ENCODE peak calls at places on chromosome 16, in four cellular contexts. E is endothelial cell of umbilical vein, W is esophagus squamous epithelium, X is testis. N is an unnamed sample. For H3K9me3, the result is how much of the 10 kb centered on the place peaks cover.

GRCh38 chr16:10069374-10069773 is 112.9 kb downstream of the GRIN2A start:
- DNase-seq in E (no peak), W (no peak), X (peak), N (no peak)

GRCh38 chr16:1863681-1864460 is 8.1 kb downstream of the MEIOB start:
- DNase-seq in E (peak), W (no peak), X (no peak), N (no peak)

GRCh38 chr16:86509759-86510464 is 415 bp upstream of the FOXF1 start:
- DNase-seq in E (peak), W (no peak), X (no peak), N (no peak)

GRCh38 chr16:86354641-86355040 is 155.7 kb upstream of the FOXF1 start:
- DNase-seq in E (no peak), W (no peak), X (no peak), N (no peak)

GRCh38 chr16:58426960-58427359 is 34.7 kb downstream of the GINS3 start:
- DNase-seq in E (no peak), W (no peak), X (peak), N (no peak)

GRCh38 chr16:84177740-84178070 is 9.2 kb downstream of the TAF1C start:
- DNase-seq in E (no peak), W (no peak), X (peak), N (no peak)

GRCh38 chr16:72508196-72508595 is 336.2 kb upstream of the PMFBP1 start:
- DNase-seq in E (no peak), W (no peak), X (no peak), N (no peak)

GRCh38 chr16:73610605-73611177 is 562.8 kb upstream of the ZFHX3 start:
- DNase-seq in E (no peak), W (no peak), X (no peak), N (no peak)

GRCh38 chr16:87075319-87075860 is 241.8 kb downstream of the C16orf95 start:
- DNase-seq in E (no peak), W (no peak), X (no peak), N (no peak)

GRCh38 chr16:88455610-88456355 is 2.7 kb downstream of the ZFPM1 start:
- DNase-seq in E (peak), W (no peak), X (peak), N (no peak)

GRCh38 chr16:2365895-2366294 is 25.4 kb upstream of the ABCA3 start:
- DNase-seq in E (peak), W (no peak), X (peak), N (no peak)

GRCh38 chr16:72961115-72961832 is 86.7 kb downstream of the ZFHX3 start:
- DNase-seq in E (no peak), W (no peak), X (no peak), N (no peak)

GRCh38 chr16:88298166-88298881 is 84.4 kb upstream of the ZNF469 start:
- DNase-seq in E (no peak), W (no peak), X (peak), N (no peak)

GRCh38 chr16:22313141-22313781 is 16.1 kb downstream of the POLR3E start:
- DNase-seq in E (no peak), W (no peak), X (peak), N (no peak)

GRCh38 chr16:83912152-83912948 is 13.4 kb downstream of the MLYCD start:
- DNase-seq in E (no peak), W (no peak), X (no peak), N (no peak)

GRCh38 chr16:81397879-81398516 is 46.6 kb upstream of the CMIP start:
- DNase-seq in E (no peak), W (no peak), X (no peak), N (peak)

GRCh38 chr16:56389554-56389953 is 35.8 kb downstream of the AMFR start:
- DNase-seq in E (no peak), W (no peak), X (no peak), N (no peak)

GRCh38 chr16:15811778-15812750 is 44.8 kb downstream of the MYH11 start:
- DNase-seq in E (no peak), W (no peak), X (peak), N (no peak)

GRCh38 chr16:15576960-15577958 is 65.7 kb downstream of the MARF1 start:
- DNase-seq in E (no peak), W (no peak), X (peak), N (no peak)

GRCh38 chr16:1784977-1785845 is 2.5 kb downstream of the NUBP2 start:
- DNase-seq in E (no peak), W (no peak), X (no peak), N (no peak)

GRCh38 chr16:81371106-81371505 is 56.3 kb downstream of the GAN start:
- DNase-seq in E (no peak), W (no peak), X (no peak), N (no peak)

GRCh38 chr16:84024854-84025253 is 17.7 kb downstream of the SLC38A8 start:
- DNase-seq in E (peak), W (no peak), X (no peak), N (no peak)

GRCh38 chr16:49460786-49461470 is 87.3 kb downstream of the C16orf78 start:
- DNase-seq in E (no peak), W (no peak), X (no peak), N (peak)

GRCh38 chr16:49544828-49545227 is 171.2 kb downstream of the C16orf78 start:
- DNase-seq in E (no peak), W (no peak), X (no peak), N (no peak)

GRCh38 chr16:47905771-47906170 is 250.0 kb downstream of the ABCC12 start:
- DNase-seq in E (no peak), W (no peak), X (no peak), N (no peak)

GRCh38 chr16:24838554-24839266 is 7.1 kb upstream of the SLC5A11 start:
- DNase-seq in E (peak), W (no peak), X (peak), N (no peak)

GRCh38 chr16:46986896-46987295 is 13.4 kb upstream of the DNAJA2 start:
- DNase-seq in E (no peak), W (no peak), X (no peak), N (no peak)

GRCh38 chr16:54431041-54431996 is 144.7 kb upstream of the IRX3 start:
- DNase-seq in E (no peak), W (no peak), X (no peak), N (no peak)

GRCh38 chr16:35752012-35752772 is 2292.8 kb downstream of the TP53TG3F start:
- DNase-seq in E (no peak), W (no peak), X (no peak), N (peak)
- H3K9me3 ChIP-seq in E (under half), W (half or more), X (under half), N (under half)

GRCh38 chr16:30896203-30896889 is at the start of gene CTF1:
- DNase-seq in E (peak), W (no peak), X (peak), N (peak)
- TF ChIP-seq POLR2A in E (no peak), W (peak), X (no peak), N (no peak)

GRCh38 chr16:3401719-3402397 is 843 bp downstream of the ZNF174 start:
- DNase-seq in E (no peak), W (no peak), X (peak), N (no peak)
- H3K9me3 ChIP-seq in E (under half), W (half or more), X (under half), N (under half)

DNA sequence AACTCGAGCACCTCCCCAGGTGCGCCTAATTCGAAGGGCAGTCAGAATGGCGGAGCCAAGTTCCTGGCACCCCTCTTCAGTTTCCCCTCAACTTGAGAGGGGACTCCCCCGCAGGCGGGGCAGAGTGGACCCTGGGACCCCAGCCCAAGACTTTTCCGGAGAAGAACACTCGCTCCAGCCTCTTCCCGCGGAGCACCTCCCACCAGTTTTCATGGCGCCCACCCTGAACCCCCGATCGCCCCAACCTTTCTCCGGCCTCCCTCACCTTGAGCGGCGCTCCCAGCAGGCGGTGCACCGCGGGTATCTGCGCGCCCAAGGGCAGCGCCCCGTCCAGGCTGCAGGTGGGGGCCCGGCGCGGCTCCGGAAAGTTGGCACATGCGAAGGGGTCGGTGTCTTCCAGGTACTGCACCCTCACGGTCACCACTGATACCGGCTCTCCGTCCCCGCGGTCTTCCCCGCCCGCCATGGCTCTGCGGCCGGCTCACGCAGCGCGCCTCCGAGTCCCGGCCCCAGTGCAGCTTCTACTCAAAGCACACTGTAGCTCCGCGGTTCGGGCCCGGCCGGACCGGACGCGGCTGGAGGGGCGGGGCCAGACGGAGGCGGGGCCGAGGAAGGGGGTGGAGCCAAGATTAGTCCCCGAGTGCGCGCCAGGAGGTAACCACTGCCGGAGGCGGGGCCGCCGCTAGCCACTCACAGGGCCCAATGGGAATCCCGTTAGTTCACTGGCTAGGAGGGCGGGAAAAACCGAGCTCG is at the start of gene FHOD1:
- DNase-seq in E (peak), W (peak), X (peak), N (peak)
- TF ChIP-seq POLR2A in E (peak), W (peak), X (peak), N (no peak)

DNA sequence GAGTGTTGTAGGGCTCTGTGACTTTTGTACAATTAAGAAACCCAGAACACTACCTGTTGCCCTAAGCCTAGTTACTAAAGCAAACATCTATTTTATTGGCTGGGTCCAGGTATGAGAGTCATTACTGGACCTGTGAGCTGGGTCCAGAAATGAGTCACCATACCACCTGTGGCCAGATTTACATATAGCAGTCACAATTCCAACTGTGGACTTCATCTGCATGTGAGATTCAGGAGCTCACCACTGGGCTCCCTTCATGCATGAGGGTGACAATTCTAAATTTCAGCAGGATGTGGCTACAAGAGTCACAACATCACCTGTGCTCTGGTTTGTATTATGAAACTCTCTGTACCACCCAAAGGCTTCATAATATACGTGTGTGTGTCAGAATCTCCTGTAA is 2038.0 kb downstream of the TP53TG3F start:
- DNase-seq in E (no peak), W (no peak), X (no peak), N (no peak)
- H3K9me3 ChIP-seq in E (under half), W (under half), X (under half), N (under half)

DNA sequence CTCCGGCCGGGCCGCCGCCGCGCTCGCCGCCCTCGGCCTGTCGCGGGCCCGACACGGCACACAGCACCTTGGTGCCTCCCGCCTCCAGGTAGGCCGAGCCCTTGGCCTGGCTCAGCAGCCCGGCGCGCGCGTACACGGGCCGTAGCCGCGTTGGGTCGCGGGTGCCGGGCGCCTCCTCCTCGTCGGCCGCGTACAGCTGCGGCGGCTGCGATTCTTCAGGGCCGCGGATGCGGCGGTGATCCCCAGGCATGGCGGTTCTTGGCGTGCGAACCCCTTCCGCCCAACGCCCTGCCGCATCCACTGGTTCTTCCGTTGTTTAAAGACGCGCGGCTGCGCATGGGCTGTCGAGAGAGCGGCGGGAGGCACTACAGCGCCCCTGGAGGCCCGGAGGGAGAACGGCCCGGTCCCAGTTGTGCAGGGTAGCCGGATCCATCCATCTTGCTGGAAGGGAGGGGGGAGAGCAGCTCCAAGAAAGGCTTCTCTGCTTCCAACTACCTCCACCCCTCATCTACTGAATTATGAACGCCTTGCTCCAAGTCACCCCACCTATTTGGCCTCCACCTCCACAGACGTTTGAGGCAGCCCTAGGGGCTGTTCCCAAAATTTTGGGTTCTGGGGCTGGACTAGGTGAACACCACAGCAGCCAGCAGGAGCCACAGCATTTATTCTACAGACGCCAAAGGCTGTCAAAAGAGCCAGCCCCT is at the start of gene EXOSC6:
- DNase-seq in E (peak), W (peak), X (peak), N (peak)
- TF ChIP-seq POLR2A in E (peak), W (peak), X (peak), N (peak)

DNA sequence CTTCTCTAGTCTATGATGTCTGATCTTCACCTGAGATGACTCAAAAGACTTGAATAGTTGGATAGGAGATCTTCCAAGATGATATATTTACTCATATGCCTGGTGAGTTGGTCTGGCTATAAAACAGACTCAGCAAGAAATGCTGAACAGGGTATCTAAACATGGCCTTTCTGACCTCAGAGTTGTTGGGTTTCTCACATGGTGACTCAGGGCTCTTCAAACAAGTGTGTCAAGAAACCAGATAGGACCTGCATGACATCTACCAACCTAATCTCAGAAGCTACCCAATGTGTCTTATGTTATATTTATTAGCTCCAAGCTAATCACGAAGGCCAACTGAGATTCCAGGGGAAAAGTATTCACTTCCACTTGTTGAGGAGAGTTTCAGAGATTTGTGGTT is 1477.3 kb downstream of the CDH8 start:
- DNase-seq in E (no peak), W (no peak), X (no peak), N (no peak)
- H3K9me3 ChIP-seq in E (under half), W (under half), X (under half), N (under half)

DNA sequence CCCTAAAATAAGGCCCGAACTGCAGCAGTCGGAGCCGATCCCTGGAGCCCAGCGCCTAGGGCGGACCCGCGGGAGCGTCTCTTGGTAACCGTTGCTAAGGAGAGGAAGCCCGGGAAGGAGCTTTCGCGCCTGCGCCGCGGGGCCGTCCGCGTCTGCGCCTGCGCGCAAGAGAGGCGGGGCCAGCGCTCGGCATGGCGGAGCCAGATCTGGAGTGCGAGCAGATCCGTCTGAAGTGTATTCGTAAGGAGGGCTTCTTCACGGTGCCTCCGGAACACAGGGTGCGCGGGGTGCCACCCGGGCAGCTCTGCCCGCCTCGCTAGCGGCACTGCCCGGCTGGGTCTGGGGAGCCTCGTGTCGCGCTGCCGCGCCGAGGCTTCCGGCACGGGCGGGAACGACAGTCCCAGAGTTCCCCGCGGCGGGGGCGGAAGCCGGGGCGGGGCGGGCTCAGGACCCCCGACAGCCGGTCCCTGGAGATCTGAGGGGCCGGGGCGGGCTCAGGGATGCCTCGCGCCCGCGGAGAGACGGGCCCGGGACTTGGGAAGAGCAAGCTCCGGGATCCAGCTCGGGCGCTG is at the start of gene CDK10:
- DNase-seq in E (peak), W (no peak), X (peak), N (peak)
- TF ChIP-seq POLR2A in E (peak), W (peak), X (peak), N (peak)

GRCh38 chr16:35636831-35637230 is 2177.4 kb downstream of the TP53TG3F start:
- DNase-seq in E (no peak), W (no peak), X (no peak), N (no peak)

GRCh38 chr16:35637683-35638082 is 2178.3 kb downstream of the TP53TG3F start:
- DNase-seq in E (no peak), W (no peak), X (no peak), N (no peak)

GRCh38 chr16:35642322-35642835 is 2183.0 kb downstream of the TP53TG3F start:
- DNase-seq in E (no peak), W (no peak), X (no peak), N (no peak)

DNA sequence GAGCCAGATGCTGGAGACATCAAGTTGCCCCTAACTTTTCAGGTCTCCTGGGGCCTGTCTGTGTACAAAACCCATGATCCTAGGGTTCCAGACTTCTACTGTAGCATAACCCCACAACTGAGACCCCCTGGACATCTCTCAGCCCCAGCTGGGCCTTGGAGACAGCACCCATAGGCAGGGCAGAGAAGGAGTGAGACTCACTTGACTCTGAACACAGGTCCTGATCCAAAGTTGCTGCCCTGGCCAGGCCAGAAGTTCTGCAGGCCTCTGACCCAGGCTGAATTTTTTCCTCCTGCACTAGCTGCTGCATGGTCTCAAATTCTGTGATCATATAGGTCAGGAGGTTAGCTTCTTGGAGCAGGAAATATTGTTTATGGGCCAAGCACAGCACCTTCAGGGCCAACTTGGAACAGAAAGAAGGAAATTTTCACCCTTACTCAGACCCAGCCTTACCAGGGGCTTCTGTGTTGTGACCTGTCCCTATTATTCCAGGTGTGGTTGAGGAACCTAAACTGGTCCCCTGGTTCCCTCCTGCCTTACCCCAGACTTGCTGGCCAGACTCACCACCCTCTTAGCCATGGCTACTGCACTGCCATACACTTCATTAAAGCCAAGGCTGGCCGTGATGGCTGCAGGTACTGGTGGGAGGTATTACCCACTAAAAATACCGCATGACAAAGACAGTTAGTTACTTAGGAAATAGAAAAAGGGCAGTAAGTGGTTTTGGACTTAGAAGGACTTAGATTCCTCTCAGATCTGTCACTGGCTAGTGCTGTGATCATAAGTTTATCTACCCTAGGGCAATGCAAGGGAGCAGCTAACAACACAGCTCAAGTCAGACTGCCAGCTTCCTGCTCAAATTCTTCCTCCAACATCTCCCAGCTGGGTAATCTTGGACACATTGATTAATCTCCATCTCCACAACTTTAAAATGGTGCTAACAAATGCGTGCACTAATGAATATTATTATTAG is 2180.1 kb downstream of the TP53TG3F start:
- DNase-seq in E (no peak), W (no peak), X (no peak), N (no peak)
- H3K9me3 ChIP-seq in E (under half), W (under half), X (under half), N (under half)

GRCh38 chr16:68235882-68236803 is at the start of gene ESRP2:
- DNase-seq in E (no peak), W (no peak), X (no peak), N (peak)

GRCh38 chr16:68238029-68238345 is 2.1 kb upstream of the ESRP2 start:
- DNase-seq in E (no peak), W (no peak), X (no peak), N (no peak)

GRCh38 chr16:68236804-68237242 is 896 bp upstream of the ESRP2 start:
- DNase-seq in E (peak), W (no peak), X (no peak), N (no peak)

GRCh38 chr16:68235105-68235881 is 634 bp downstream of the ESRP2 start:
- DNase-seq in E (no peak), W (no peak), X (no peak), N (peak)

GRCh38 chr16:68237243-68238028 is 1.5 kb upstream of the ESRP2 start:
- DNase-seq in E (peak), W (peak), X (peak), N (peak)
- TF ChIP-seq POLR2A in E (peak), W (peak), X (no peak), N (peak)